ENCODE peak calls at places on chromosomes 1 and 21, in nine cellular contexts. T, E, X, I, P, O, R, Y and M are unnamed samples.

GRCh38 chr1:199353906-199354305 is 673.6 kb upstream of the NR5A2 start:
- DNase-seq in X (no peak), E (no peak), R (no peak), I (peak), P (no peak), O (no peak), Y (no peak), T (no peak), M (no peak)

GRCh38 chr1:119988316-119989067 is 81.0 kb downstream of the NOTCH2 start:
- DNase-seq in I (peak), T (no peak), R (no peak), X (no peak), P (peak), E (no peak), Y (no peak), O (no peak), M (peak)

GRCh38 chr1:234823191-234824176 is 213.5 kb upstream of the IRF2BP2 start:
- DNase-seq in R (no peak), Y (no peak), E (no peak), I (no peak), X (no peak), O (no peak), T (no peak), P (no peak), M (no peak)

GRCh38 chr1:42784946-42785693 is at the start of gene TMEM269:
- DNase-seq in I (peak), R (no peak), O (peak), P (no peak), Y (no peak), T (no peak), X (no peak), E (no peak), M (no peak)

GRCh38 chr21:38472709-38473108 is 25.6 kb downstream of the ERG start:
- DNase-seq in I (no peak), P (no peak), X (no peak), O (peak), E (no peak), Y (no peak), T (no peak), R (no peak), M (no peak)

GRCh38 chr21:25509862-25510261 is 97.4 kb downstream of the MRPL39 start:
- DNase-seq in Y (no peak), X (no peak), I (no peak), T (no peak), R (no peak), E (no peak), P (peak), O (no peak), M (no peak)

GRCh38 chr1:153728305-153729066 is 636 bp downstream of the INTS3 start:
- DNase-seq in E (no peak), Y (peak), X (peak), O (peak), T (no peak), R (peak), P (peak), I (peak), M (peak)

GRCh38 chr1:155504207-155504606 is 58.4 kb downstream of the ASH1L start:
- DNase-seq in E (no peak), O (no peak), Y (peak), R (no peak), P (peak), I (peak), X (peak), T (no peak), M (peak)

GRCh38 chr1:57839488-57839887 is 415.6 kb upstream of the DAB1 start:
- DNase-seq in O (no peak), E (no peak), P (no peak), T (no peak), R (no peak), Y (no peak), I (no peak), X (no peak), M (no peak)

GRCh38 chr1:161722406-161722805 is 1.1 kb downstream of the FCRLB start:
- DNase-seq in I (no peak), P (no peak), T (no peak), O (no peak), E (no peak), X (no peak), R (no peak), Y (no peak), M (no peak)

GRCh38 chr1:29698033-29698432 is 461.7 kb downstream of the PTPRU start:
- DNase-seq in X (peak), I (peak), O (no peak), P (peak), Y (peak), E (peak), T (no peak), R (no peak), M (peak)

GRCh38 chr1:24257373-24257772 is 61.8 kb upstream of the GRHL3 start:
- DNase-seq in X (no peak), R (no peak), O (no peak), T (no peak), I (no peak), P (no peak), E (no peak), Y (no peak), M (no peak)

GRCh38 chr1:89149229-89149628 is 23.3 kb upstream of the GBP2 start:
- DNase-seq in Y (peak), T (no peak), P (no peak), O (no peak), E (peak), X (no peak), I (peak), R (no peak), M (peak)

GRCh38 chr1:37602750-37603694 is 7.3 kb upstream of the GNL2 start:
- DNase-seq in Y (peak), X (no peak), E (peak), O (no peak), I (peak), P (peak), T (no peak), R (no peak), M (peak)

GRCh38 chr1:95041491-95042165 is 31.1 kb downstream of the ALG14 start:
- DNase-seq in E (peak), O (no peak), T (no peak), I (peak), P (peak), X (peak), Y (peak), R (peak), M (peak)

GRCh38 chr1:155598842-155599331 is 11.1 kb upstream of the MSTO1 start:
- DNase-seq in T (no peak), R (no peak), O (no peak), Y (no peak), X (no peak), E (no peak), P (no peak), I (peak), M (peak)

GRCh38 chr21:45990049-45990711 is 8.6 kb downstream of the COL6A1 start:
- DNase-seq in R (no peak), Y (no peak), P (no peak), O (no peak), E (no peak), T (no peak), I (no peak), X (no peak), M (no peak)

GRCh38 chr21:44910229-44911065 is 10.3 kb downstream of the ITGB2 start:
- DNase-seq in T (no peak), I (no peak), E (no peak), P (no peak), Y (no peak), X (no peak), R (no peak), O (peak), M (no peak)

GRCh38 chr21:44913425-44914175 is 7.1 kb downstream of the ITGB2 start:
- DNase-seq in X (no peak), E (no peak), R (no peak), Y (no peak), O (peak), T (no peak), P (no peak), I (no peak), M (no peak)

GRCh38 chr21:44911066-44911383 is 9.7 kb downstream of the ITGB2 start:
- DNase-seq in E (no peak), I (no peak), T (no peak), X (no peak), R (no peak), O (no peak), P (no peak), Y (no peak), M (no peak)

GRCh38 chr21:44911384-44912157 is 9.1 kb downstream of the ITGB2 start:
- DNase-seq in E (no peak), P (no peak), R (peak), O (peak), T (no peak), I (no peak), X (peak), Y (peak), M (no peak)

DNA sequence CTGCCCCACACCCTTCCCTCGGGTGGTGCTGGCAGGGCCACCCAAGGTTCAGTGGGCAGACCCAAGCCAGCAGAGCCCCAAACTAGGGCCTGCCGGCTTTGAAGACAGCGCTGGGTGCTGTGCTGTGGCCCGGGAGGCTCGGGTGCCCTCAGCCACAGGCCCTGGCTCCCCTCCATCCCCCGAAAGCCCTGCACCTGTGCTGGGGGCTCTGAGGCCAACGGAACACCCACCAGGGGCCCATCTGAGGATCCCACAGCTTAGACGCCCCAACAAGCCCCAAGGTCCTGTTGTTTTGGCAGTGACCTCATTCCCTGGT is 8.6 kb downstream of the ITGB2 start:
- DNase-seq in I (no peak), P (no peak), O (peak), Y (no peak), X (no peak), T (no peak), R (no peak), E (no peak), M (no peak)
- H3K4me3 ChIP-seq in I (no peak), P (no peak), O (no peak), Y (no peak), X (no peak), T (no peak), R (no peak), E (no peak), M (no peak)

DNA sequence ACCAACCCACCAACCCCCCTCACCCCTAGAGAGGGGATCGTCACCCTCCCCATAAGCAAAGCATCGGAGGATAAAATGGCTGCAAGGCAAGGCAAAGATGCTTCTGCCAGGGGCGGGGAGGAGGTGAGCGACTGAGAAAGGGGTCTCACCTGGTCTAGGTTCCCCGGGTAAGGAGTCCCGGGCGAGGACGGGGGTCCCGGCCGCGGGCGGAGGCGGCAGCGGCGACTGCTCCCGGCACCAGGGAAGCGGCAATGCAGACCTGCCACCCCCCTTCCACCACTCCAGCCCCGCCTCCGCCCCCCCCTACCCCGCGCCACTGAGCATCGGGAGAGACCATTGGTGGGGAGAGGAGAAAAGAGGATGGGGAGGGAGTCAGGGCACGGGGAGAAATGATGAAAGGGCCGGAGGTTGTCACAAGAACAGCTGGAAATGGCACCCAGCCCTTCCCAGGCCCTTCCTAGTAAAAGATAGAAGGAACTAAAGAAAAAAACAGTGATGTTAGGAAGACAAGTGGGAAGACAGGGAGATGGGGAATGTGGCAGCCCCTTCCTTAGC is at the start of gene SV2A:
- DNase-seq in E (peak), O (no peak), I (peak), T (no peak), R (no peak), P (no peak), Y (no peak), X (no peak), M (peak)
- H3K4me3 ChIP-seq in E (peak), O (peak), I (peak), T (peak), R (peak), P (peak), Y (no peak), X (peak), M (peak)

GRCh38 chr1:212899845-212900244 is 41.8 kb downstream of the FLVCR1 start:
- DNase-seq in E (no peak), T (no peak), O (no peak), R (no peak), I (no peak), X (no peak), Y (no peak), P (no peak), M (no peak)
- H3K4me3 ChIP-seq in E (no peak), T (no peak), O (no peak), R (no peak), I (no peak), X (no peak), Y (no peak), P (no peak), M (no peak)

GRCh38 chr1:112870887-112871646 is 84.9 kb downstream of the SLC16A1 start:
- DNase-seq in R (no peak), E (no peak), P (no peak), Y (no peak), X (no peak), O (no peak), I (no peak), T (no peak), M (no peak)
- H3K4me3 ChIP-seq in R (no peak), E (no peak), P (no peak), Y (no peak), X (no peak), O (no peak), I (no peak), T (no peak), M (no peak)

GRCh38 chr21:36010801-36011200 is 49.5 kb downstream of the SETD4 start:
- DNase-seq in X (peak), I (no peak), E (no peak), Y (no peak), R (no peak), P (no peak), O (no peak), T (no peak), M (no peak)

GRCh38 chr21:36015096-36015495 is 45.2 kb downstream of the SETD4 start:
- DNase-seq in T (no peak), O (no peak), Y (no peak), X (no peak), R (no peak), I (no peak), E (no peak), P (no peak), M (no peak)
- H3K4me3 ChIP-seq in T (no peak), O (no peak), Y (no peak), X (no peak), R (no peak), I (no peak), E (no peak), P (no peak), M (no peak)

DNA sequence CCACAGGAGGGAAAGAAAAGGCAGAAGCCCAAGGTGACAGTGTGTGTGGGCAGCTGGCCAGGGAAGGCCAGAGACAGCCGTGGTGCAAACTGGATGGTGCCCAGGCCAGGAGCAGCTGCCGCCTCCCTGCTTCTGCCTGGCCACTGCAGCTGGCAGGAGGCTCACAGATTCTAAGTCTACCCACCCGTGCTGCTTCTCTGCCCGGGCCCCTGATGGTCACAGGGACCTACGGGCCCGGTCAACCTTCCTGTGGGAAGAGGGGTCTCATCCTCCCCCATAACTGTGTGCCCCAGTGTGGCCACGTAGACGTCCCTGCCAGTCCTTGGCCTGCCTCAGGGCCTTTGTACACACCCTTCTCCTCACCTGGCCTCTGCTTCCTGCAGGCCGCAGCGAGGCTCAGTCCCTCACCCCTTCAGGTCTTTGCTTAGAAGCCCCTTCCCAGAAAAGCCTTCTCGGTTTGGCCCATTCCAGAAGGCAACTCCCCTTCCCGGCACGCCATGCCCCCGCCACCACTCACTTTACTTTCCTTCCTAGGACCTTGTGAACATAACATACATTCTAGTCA is 192.6 kb upstream of the AJAP1 start:
- DNase-seq in O (no peak), T (no peak), I (no peak), Y (no peak), P (no peak), E (no peak), R (no peak), X (no peak), M (no peak)
- H3K4me3 ChIP-seq in O (no peak), T (no peak), I (no peak), Y (no peak), P (no peak), E (no peak), R (no peak), X (no peak), M (no peak)

DNA sequence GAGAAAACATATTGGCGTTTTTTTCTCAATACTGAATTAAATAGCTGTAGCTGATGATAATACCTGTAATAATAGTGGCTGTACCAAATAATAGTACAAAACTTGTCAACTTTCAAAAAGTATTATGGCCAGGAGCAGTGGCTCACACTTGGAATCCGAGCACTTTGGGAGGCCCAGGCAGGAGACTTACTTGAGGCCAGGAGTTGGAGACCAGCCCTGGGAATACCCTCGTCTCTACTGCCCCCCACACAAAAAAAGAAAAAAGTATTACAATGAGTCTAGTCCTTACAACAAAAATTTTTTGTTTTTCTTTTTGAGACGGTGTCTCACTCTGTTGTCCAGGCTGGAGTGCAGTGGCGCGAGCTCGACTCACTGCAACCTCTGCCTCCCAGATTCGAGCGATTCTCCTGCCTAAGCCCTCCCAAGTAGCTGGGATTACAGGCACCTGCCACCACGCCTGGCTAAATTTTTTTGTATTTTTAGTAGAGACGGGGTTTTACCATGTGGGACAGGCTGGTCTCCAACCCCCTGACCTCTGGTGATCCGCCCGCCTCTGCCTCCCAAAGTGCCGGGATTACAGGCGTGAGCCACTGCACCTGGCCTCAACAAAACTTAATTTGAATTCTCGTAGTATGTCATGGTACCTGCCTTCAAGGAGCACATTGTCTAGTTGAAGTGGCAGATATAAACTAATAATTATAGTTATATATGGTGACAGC is 1.4 kb downstream of the RBBP4 start:
- DNase-seq in X (no peak), Y (no peak), T (no peak), I (no peak), P (peak), E (no peak), R (no peak), O (no peak), M (no peak)
- H3K4me3 ChIP-seq in X (peak), Y (peak), T (peak), I (peak), P (peak), E (peak), R (no peak), O (peak), M (peak)

DNA sequence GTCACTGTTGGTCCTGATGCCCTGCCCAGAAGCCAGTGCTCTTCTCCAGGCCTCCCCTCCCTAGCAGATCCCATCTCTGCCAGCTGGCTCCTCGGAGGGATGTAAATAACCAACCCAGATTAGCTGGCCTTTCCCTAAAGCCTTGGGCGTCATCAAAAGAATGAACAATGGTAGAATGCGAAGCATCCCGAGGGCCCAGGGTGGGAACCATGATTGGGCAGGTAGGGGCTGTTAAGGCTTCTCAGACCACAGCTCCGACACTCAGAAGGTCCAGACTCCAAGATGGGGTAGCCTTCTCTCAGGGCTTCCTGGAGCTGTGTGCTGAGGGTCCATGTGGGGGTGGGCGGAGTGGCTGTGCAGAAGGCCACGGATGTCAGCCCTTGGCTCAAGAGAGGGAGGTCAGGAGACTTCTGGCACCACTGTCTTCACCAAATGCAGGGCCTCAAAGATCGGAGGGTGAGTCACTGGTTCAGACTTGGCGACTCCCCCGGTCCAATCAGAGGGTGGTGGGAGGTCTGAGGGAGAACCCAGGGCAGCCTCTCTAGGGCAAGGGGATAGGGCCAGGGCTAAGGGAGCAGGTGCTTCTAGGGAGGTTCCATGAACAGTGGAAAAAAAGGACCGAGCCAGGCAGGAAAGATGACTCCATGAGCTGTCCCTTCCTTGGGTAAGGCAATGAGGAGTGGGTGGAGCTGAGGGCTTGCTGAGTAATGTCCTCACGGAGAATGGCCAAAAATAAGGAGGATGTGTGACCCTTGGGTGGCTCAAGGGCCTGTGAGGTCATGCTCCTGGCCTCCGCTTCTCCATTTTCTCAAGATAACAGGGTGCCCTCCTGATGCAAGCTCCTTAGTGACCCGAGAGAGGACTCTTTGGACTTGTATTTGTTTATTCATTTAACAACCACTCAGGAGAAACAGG is 58.4 kb upstream of the EPS8L3 start:
- DNase-seq in O (peak), T (no peak), E (no peak), R (peak), P (no peak), X (no peak), Y (peak), I (peak), M (peak)
- H3K4me3 ChIP-seq in O (no peak), T (no peak), E (no peak), R (no peak), P (no peak), X (no peak), Y (no peak), I (no peak), M (no peak)

DNA sequence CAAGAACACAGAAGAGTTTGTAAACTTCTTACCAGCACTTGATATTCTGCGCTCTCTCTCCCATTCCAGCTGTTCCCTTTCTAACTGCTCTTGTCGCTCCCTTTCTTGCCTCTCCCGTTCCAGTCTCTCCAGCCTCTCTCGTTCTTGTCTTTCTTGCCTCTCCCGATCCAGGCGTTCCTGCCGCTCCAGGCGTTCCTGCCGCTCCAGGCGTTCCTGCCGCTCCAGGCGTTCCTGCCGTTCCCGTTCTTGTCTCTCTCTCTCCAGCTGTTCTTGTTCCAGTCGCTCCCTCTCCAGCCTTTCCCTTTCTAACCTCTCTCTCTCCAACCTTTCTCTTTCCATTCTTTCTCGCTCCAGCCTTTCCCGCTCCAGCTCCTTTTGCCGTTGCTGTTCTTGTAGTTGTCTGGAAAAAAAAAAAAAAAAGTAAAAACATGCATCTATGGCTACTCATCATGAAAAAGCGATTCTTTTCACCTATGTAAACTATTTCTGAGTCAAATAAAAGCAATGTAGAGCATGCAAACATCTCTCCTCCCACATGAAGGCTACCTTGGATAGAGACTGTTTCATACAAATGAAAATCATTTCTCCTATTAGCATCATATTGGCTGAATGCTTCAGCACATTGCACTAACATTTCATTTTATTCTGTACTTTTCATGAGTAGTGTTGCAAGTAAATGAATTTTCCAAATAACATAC is 91.5 kb upstream of the LBR start:
- DNase-seq in Y (no peak), R (no peak), E (no peak), O (peak), X (no peak), T (no peak), I (peak), P (no peak), M (peak)
- H3K4me3 ChIP-seq in Y (peak), R (no peak), E (no peak), O (no peak), X (no peak), T (no peak), I (peak), P (no peak), M (no peak)